ENCODE peak calls at places on chromosome 14, in five cellular contexts. W is HepG2, T is IMR-90, A is K562, F is GM12878. J is an unnamed sample.

GRCh38 chr14:77087631-77088030 is 10.4 kb upstream of the CIPC start:
- DNase-seq in W (no peak), T (no peak), A (no peak), F (no peak), J (no peak)

GRCh38 chr14:54807428-54807827 is 95.2 kb downstream of the GCH1 start:
- DNase-seq in W (no peak), T (no peak), A (no peak), F (no peak), J (no peak)

GRCh38 chr14:53140585-53140984 is 12.5 kb downstream of the DDHD1 start:
- DNase-seq in W (no peak), T (no peak), A (no peak), F (no peak), J (no peak)

GRCh38 chr14:89013098-89013504 is 188.7 kb downstream of the TTC8 start:
- DNase-seq in W (peak; percentile 90), T (peak; percentile 11), A (peak; percentile 73), F (no peak), J (no peak)

GRCh38 chr14:105632010-105632409 is 105.6 kb downstream of the TMEM121 start:
- DNase-seq in W (no peak), T (no peak), A (no peak), F (no peak), J (no peak)

GRCh38 chr14:44170554-44170953 is 336.5 kb downstream of the FSCB start:
- DNase-seq in W (no peak), T (no peak), A (no peak), F (no peak), J (no peak)

GRCh38 chr14:89085154-89086059 is 261.0 kb downstream of the TTC8 start:
- DNase-seq in W (no peak), T (no peak), A (no peak), F (no peak), J (no peak)

GRCh38 chr14:60317609-60318008 is 68.6 kb downstream of the PPM1A start:
- DNase-seq in W (no peak), T (no peak), A (no peak), F (no peak), J (no peak)

GRCh38 chr14:67240978-67241415 is 238 bp upstream of the PALS1 start:
- DNase-seq in W (peak; percentile 90), T (peak; percentile 96), A (peak; percentile 93), F (peak; percentile 71), J (peak; percentile 96)

GRCh38 chr14:32980178-32980886 is 41.7 kb downstream of the NPAS3 start:
- DNase-seq in W (no peak), T (no peak), A (no peak), F (no peak), J (no peak)

GRCh38 chr14:77151245-77151644 is 9.7 kb upstream of the ZDHHC22 start:
- DNase-seq in W (no peak), T (no peak), A (peak; percentile 31), F (no peak), J (peak; percentile 70)

GRCh38 chr14:51653855-51654548 is 2.3 kb downstream of the FRMD6 start:
- DNase-seq in W (no peak), T (peak; percentile 31), A (no peak), F (no peak), J (no peak)

GRCh38 chr14:92759300-92759678 is 10.9 kb upstream of the LGMN start:
- DNase-seq in W (no peak), T (peak; percentile 49), A (peak; percentile 16), F (no peak), J (no peak)

DNA sequence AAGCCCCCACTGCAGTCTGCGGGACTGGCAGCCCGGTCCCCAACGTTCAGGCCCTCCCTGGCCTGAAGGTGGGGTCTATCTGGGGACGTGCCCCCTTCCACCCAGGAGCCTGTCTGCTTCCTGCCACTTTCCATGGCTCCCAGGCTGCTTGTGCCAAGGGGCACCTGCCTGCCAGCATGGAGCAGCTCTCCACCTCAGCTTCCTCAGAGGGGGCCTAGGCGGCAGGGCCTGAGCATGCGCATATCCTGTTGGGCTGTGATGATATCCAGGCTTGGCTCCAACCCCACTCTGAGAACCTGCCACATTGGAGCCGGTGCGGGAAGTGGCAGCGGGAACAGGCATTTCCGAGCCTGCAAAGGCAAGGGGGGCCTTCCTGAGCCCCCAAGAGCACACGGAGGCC is 57.4 kb downstream of the FUT8 start:
- DNase-seq in W (no peak), T (no peak), A (no peak), F (no peak), J (no peak)
- TF ChIP-seq MXI1 in W (no peak), T (no peak), A (no peak), F (no peak), J (no peak)

DNA sequence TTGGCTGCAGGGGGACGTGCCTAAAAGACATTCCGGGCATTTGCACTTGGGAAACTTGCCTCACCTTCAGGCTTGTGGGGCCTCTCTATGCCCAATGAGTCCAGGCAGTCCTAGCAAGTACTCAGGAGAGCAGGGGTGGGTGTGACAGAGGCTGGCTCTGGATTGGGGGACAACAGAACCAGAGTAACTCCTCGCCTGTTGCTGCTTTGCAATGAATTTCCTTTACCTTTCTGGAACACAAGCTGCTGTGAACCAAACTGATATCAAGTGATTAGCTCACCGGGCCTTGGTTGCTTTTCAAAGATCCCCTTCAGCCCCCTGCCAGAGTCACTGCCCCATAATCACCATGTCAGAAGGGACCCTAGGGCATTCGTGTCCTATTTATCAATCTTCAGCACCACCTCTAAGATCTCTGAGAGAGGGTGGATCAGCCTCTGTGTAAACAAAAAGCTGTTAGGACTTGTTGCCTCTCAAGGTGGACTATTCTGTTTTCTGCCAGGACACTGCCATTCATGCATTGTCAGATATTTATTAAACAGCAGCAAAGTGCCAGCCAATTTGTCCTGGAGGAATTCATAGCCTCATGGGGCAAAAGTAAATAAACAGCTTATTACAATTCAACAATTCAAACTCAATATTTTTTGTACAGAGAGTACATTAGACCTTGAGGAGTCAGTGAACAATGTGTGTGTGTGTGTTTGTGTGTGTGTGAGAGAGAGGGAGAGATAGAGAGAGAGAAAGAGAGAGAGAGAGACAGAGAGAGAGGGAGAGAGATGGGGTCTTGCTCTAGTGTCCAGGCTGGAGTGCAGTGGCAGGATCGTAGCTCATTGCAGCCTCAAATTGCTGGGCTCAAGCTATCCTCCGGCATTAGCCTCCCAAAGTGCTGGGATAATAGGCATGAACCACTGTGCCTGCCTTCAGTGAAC is 11.3 kb downstream of the NFATC4 start:
- DNase-seq in W (no peak), T (no peak), A (no peak), F (no peak), J (no peak)
- TF ChIP-seq MXI1 in W (no peak), T (no peak), A (no peak), F (no peak), J (no peak)

GRCh38 chr14:74792249-74793039 is 29.3 kb downstream of the YLPM1 start:
- DNase-seq in W (no peak), T (peak; percentile 15), A (no peak), F (no peak), J (no peak)
- TF ChIP-seq MXI1 in W (no peak), T (no peak), A (no peak), F (no peak), J (no peak)

DNA sequence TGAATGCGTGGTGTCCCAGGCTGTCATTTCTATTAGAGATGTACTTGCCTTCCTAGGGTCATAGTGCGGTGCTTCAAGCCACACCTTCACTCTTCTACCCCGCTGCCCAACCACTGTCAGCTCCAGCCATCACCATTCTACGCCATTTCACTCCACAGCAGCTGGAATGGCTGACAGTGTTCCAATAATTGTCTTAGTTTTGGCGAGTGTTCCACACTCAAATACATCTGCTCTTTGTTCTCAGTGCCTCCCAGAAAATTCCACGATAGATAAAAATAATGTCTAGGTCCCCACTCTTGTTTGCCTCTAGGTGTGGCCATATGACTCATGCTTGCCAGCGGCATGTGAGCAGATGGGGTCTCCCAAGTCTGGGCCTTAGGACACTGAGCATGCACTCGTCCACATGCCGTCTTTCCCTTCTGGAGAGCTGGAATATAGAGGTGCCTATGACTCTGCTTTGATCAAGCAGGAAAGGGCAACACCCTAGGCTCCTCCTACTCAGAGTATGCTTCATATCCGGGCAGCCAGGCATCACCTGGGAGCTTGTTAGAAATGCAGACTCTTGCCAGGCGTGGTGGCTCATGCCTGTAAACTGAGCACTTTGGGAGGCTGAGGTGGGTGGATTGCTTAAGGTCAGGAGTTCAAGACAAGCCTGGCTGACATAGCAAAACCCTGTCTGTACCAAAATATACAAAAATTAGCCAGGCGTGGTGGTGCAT is 163.0 kb downstream of the BRMS1L start:
- DNase-seq in W (no peak), T (no peak), A (no peak), F (no peak), J (no peak)
- TF ChIP-seq MXI1 in W (no peak), T (no peak), A (no peak), F (no peak), J (no peak)

GRCh38 chr14:99231850-99232401 is 40.1 kb downstream of the BCL11B start:
- DNase-seq in W (no peak), T (no peak), A (no peak), F (no peak), J (no peak)
- TF ChIP-seq MXI1 in W (no peak), T (no peak), A (no peak), F (no peak), J (no peak)

GRCh38 chr14:103296007-103296406 is 38.0 kb upstream of the EIF5 start:
- DNase-seq in W (peak; percentile 46), T (peak; percentile 75), A (no peak), F (no peak), J (no peak)
- TF ChIP-seq MXI1 in W (no peak), T (no peak), A (no peak), F (no peak), J (no peak)

GRCh38 chr14:69064596-69064995 is 85.5 kb upstream of the ACTN1 start:
- DNase-seq in W (peak; percentile 35), T (no peak), A (no peak), F (no peak), J (no peak)
- TF ChIP-seq MXI1 in W (no peak), T (no peak), A (no peak), F (no peak), J (no peak)